ENCODE peak calls at places on chromosomes 3 and 15, in nine cellular contexts. J is Kasumi-1; M is natural killer cell treated with Interleukin-12 subunit alpha and Interleukin-12 subunit beta and Interleukin-15 and Interleukin-18, amount 100 ng/mL, for 72 hours; U is T47D; Z is tibial nerve; E is AG08396; V is brain microvascular endothelial cell; S is activated CD8-positive, alpha-beta memory T cell treated with anti-CD3 and anti-CD28 coated beads for 4 hours; R is activated CD4-positive, alpha-beta T cell treated with anti-CD3 and anti-CD28 coated beads for 24 hours. T is an unnamed sample.

GRCh38 chr3:17431004-17431403 is 311.4 kb downstream of the TBC1D5 start:
- DNase-seq in J (peak; percentile 62), M (no peak), U (peak; percentile 57), Z (no peak), E (no peak), V (no peak), S (no peak), R (no peak), T (no peak)

GRCh38 chr3:184491867-184492615 is 69.5 kb upstream of the EPHB3 start:
- DNase-seq in J (peak; percentile 61), M (no peak), U (peak; percentile 61), Z (no peak), E (no peak), V (no peak), S (no peak), R (no peak), T (no peak)

GRCh38 chr3:188299068-188299467 is 145.1 kb downstream of the LPP start:
- DNase-seq in J (no peak), M (no peak), U (no peak), Z (no peak), E (no peak), V (peak; percentile 53), S (no peak), R (no peak), T (no peak)

GRCh38 chr3:153513236-153513635 is 351.2 kb downstream of the RAP2B start:
- DNase-seq in J (peak; percentile 37), M (no peak), U (peak; percentile 50), Z (no peak), E (peak; percentile 3), V (peak; percentile 7), S (no peak), R (no peak), T (no peak)

GRCh38 chr15:90686435-90687218 is 30.5 kb upstream of the BLM start:
- DNase-seq in J (peak; percentile 76), M (peak; percentile 41), U (no peak), Z (no peak), E (no peak), V (no peak), S (no peak), R (no peak), T (no peak)

GRCh38 chr3:63644212-63644777 is 8.2 kb upstream of the SNTN start:
- DNase-seq in J (no peak), M (no peak), U (no peak), Z (no peak), E (no peak), V (no peak), S (no peak), R (no peak), T (no peak)

GRCh38 chr3:44478055-44478468 is 592 bp upstream of the ZNF445 start:
- DNase-seq in J (no peak), M (no peak), U (no peak), Z (no peak), E (no peak), V (no peak), S (no peak), R (no peak), T (no peak)

GRCh38 chr3:5197022-5197421 is 9.5 kb downstream of the EDEM1 start:
- DNase-seq in J (no peak), M (no peak), U (no peak), Z (no peak), E (no peak), V (no peak), S (no peak), R (no peak), T (no peak)

GRCh38 chr3:136750922-136751258 is 1.3 kb downstream of the STAG1 start:
- DNase-seq in J (no peak), M (no peak), U (no peak), Z (no peak), E (peak; percentile 48), V (no peak), S (no peak), R (no peak), T (no peak)

T was measured in activated CD4-positive, CD25-positive, alpha-beta regulatory T cell treated with anti-CD3 and anti-CD28 coated beads, Interleukin-2, amount 50 U/mL, for 72 hours.